ENCODE peak calls at places on chromosomes 13 and 19, in six cellular contexts. One of them, this sample, is unnamed.

GRCh38 chr13:34352958-34353357 is 535.0 kb downstream of the RFC3 start:
- DNase-seq in HepG2: no peak
- DNase-seq in GM12892: no peak
- DNase-seq in K562: no peak
- DNase-seq in GM12878: no peak
- DNase-seq in H1: no peak
- DNase-seq in this sample: no peak

GRCh38 chr13:108220042-108220441 is 1.9 kb downstream of the ABHD13 start:
- DNase-seq in HepG2: peak
- DNase-seq in GM12892: no peak
- DNase-seq in K562: peak
- DNase-seq in GM12878: no peak
- DNase-seq in H1: no peak
- DNase-seq in this sample: no peak

GRCh38 chr19:2478324-2478755 is 2.4 kb downstream of the GADD45B start:
- DNase-seq in HepG2: no peak
- DNase-seq in GM12892: no peak
- DNase-seq in K562: no peak
- DNase-seq in GM12878: no peak
- DNase-seq in H1: peak
- DNase-seq in this sample: no peak

GRCh38 chr19:52464798-52465470 is 11.6 kb downstream of the ZNF578 start:
- DNase-seq in HepG2: peak
- DNase-seq in GM12892: no peak
- DNase-seq in K562: peak
- DNase-seq in GM12878: no peak
- DNase-seq in H1: peak
- DNase-seq in this sample: no peak

GRCh38 chr19:4375164-4375619 is 25.2 kb downstream of the SH3GL1 start:
- DNase-seq in HepG2: peak
- DNase-seq in GM12892: no peak
- DNase-seq in K562: peak
- DNase-seq in GM12878: no peak
- DNase-seq in H1: peak
- DNase-seq in this sample: no peak

GRCh38 chr13:44703371-44703770 is 127.2 kb upstream of the TSC22D1 start:
- DNase-seq in HepG2: no peak
- DNase-seq in GM12892: no peak
- DNase-seq in K562: no peak
- DNase-seq in GM12878: no peak
- DNase-seq in H1: no peak
- DNase-seq in this sample: no peak

GRCh38 chr13:66508153-66508909 is 721.8 kb downstream of the PCDH9 start:
- DNase-seq in HepG2: no peak
- DNase-seq in GM12892: no peak
- DNase-seq in K562: no peak
- DNase-seq in GM12878: no peak
- DNase-seq in H1: no peak
- DNase-seq in this sample: no peak

GRCh38 chr13:45162821-45163220 is 38.0 kb downstream of the KCTD4 start:
- DNase-seq in HepG2: no peak
- DNase-seq in GM12892: no peak
- DNase-seq in K562: no peak
- DNase-seq in GM12878: no peak
- DNase-seq in H1: no peak
- DNase-seq in this sample: no peak

GRCh38 chr13:29454931-29455481 is 140.5 kb downstream of the SLC7A1 start:
- DNase-seq in HepG2: peak
- DNase-seq in GM12892: no peak
- DNase-seq in K562: peak
- DNase-seq in GM12878: no peak
- DNase-seq in H1: peak
- DNase-seq in this sample: no peak

GRCh38 chr13:40206241-40207109 is 460.0 kb downstream of the FOXO1 start:
- DNase-seq in HepG2: no peak
- DNase-seq in GM12892: peak
- DNase-seq in K562: no peak
- DNase-seq in GM12878: peak
- DNase-seq in H1: no peak
- DNase-seq in this sample: no peak

GRCh38 chr13:99057310-99057975 is 79.6 kb upstream of the DOCK9 start:
- DNase-seq in HepG2: no peak
- DNase-seq in GM12892: no peak
- DNase-seq in K562: no peak
- DNase-seq in GM12878: no peak
- DNase-seq in H1: no peak
- DNase-seq in this sample: no peak

GRCh38 chr13:46961719-46962118 is 64.9 kb upstream of the HTR2A start:
- DNase-seq in HepG2: no peak
- DNase-seq in GM12892: peak
- DNase-seq in K562: peak
- DNase-seq in GM12878: peak
- DNase-seq in H1: no peak
- DNase-seq in this sample: peak

GRCh38 chr13:21590231-21590630 is 13.7 kb downstream of the MICU2 start:
- DNase-seq in HepG2: no peak
- DNase-seq in GM12892: no peak
- DNase-seq in K562: no peak
- DNase-seq in GM12878: no peak
- DNase-seq in H1: no peak
- DNase-seq in this sample: no peak

GRCh38 chr19:56140583-56141415 is at the start of gene ZNF444:
- DNase-seq in HepG2: peak
- DNase-seq in GM12892: peak
- DNase-seq in K562: peak
- DNase-seq in GM12878: peak
- DNase-seq in H1: peak
- DNase-seq in this sample: peak

GRCh38 chr13:92387245-92387644 is 839.4 kb upstream of the GPC6 start:
- DNase-seq in HepG2: no peak
- DNase-seq in GM12892: no peak
- DNase-seq in K562: no peak
- DNase-seq in GM12878: no peak
- DNase-seq in H1: no peak
- DNase-seq in this sample: no peak

GRCh38 chr19:5679289-5680082 is 830 bp downstream of the MICOS13 start:
- DNase-seq in HepG2: no peak
- DNase-seq in GM12892: no peak
- DNase-seq in K562: no peak
- DNase-seq in GM12878: no peak
- DNase-seq in H1: peak
- DNase-seq in this sample: no peak

GRCh38 chr19:1104452-1105216 is 840 bp downstream of the GPX4 start:
- DNase-seq in HepG2: peak
- DNase-seq in GM12892: peak
- DNase-seq in K562: peak
- DNase-seq in GM12878: no peak
- DNase-seq in H1: peak
- DNase-seq in this sample: peak

GRCh38 chr13:110177790-110178189 is 129.2 kb downstream of the COL4A1 start:
- DNase-seq in HepG2: no peak
- DNase-seq in GM12892: no peak
- DNase-seq in K562: no peak
- DNase-seq in GM12878: no peak
- DNase-seq in H1: no peak
- DNase-seq in this sample: no peak

GRCh38 chr13:49791214-49791752 is 1.2 kb downstream of the KPNA3 start:
- DNase-seq in HepG2: peak
- DNase-seq in GM12892: no peak
- DNase-seq in K562: peak
- DNase-seq in GM12878: peak
- DNase-seq in H1: no peak
- DNase-seq in this sample: peak

GRCh38 chr13:49791753-49792549 is 531 bp downstream of the KPNA3 start:
- DNase-seq in HepG2: no peak
- DNase-seq in GM12892: peak
- DNase-seq in K562: peak
- DNase-seq in GM12878: no peak
- DNase-seq in H1: peak
- DNase-seq in this sample: peak

GRCh38 chr13:60260440-60260839 is 96.7 kb upstream of the DIAPH3 start:
- DNase-seq in HepG2: no peak
- DNase-seq in GM12892: no peak
- DNase-seq in K562: peak
- DNase-seq in GM12878: no peak
- DNase-seq in H1: no peak
- DNase-seq in this sample: no peak

GRCh38 chr19:4896372-4896771 is 6.3 kb downstream of the ARRDC5 start:
- DNase-seq in HepG2: no peak
- DNase-seq in GM12892: no peak
- DNase-seq in K562: no peak
- DNase-seq in GM12878: no peak
- DNase-seq in H1: no peak
- DNase-seq in this sample: no peak

GRCh38 chr13:96032717-96033116 is 20.5 kb downstream of the UGGT2 start:
- DNase-seq in HepG2: no peak
- DNase-seq in GM12892: no peak
- DNase-seq in K562: no peak
- DNase-seq in GM12878: no peak
- DNase-seq in H1: no peak
- DNase-seq in this sample: no peak

GRCh38 chr13:98565726-98566577 is 11.0 kb downstream of the STK24 start:
- DNase-seq in HepG2: no peak
- DNase-seq in GM12892: no peak
- DNase-seq in K562: no peak
- DNase-seq in GM12878: no peak
- DNase-seq in H1: no peak
- DNase-seq in this sample: no peak

GRCh38 chr13:32001392-32001768 is 30.2 kb upstream of the FRY start:
- DNase-seq in HepG2: peak
- DNase-seq in GM12892: peak
- DNase-seq in K562: peak
- DNase-seq in GM12878: no peak
- DNase-seq in H1: no peak
- DNase-seq in this sample: peak

GRCh38 chr13:40096357-40096911 is 441.0 kb downstream of the COG6 start:
- DNase-seq in HepG2: no peak
- DNase-seq in GM12892: no peak
- DNase-seq in K562: no peak
- DNase-seq in GM12878: no peak
- DNase-seq in H1: no peak
- DNase-seq in this sample: no peak

GRCh38 chr13:51000576-51001260 is 91.1 kb downstream of the RNASEH2B start:
- DNase-seq in HepG2: no peak
- DNase-seq in GM12892: no peak
- DNase-seq in K562: no peak
- DNase-seq in GM12878: no peak
- DNase-seq in H1: no peak
- DNase-seq in this sample: no peak

GRCh38 chr13:48412881-48413351 is at the start of gene LPAR6:
- DNase-seq in HepG2: peak
- DNase-seq in GM12892: no peak
- DNase-seq in K562: no peak
- DNase-seq in GM12878: no peak
- DNase-seq in H1: no peak
- DNase-seq in this sample: no peak
- TF ChIP-seq POLR2A in HepG2: peak
- TF ChIP-seq POLR2A in GM12892: no peak
- TF ChIP-seq POLR2A in K562: no peak
- TF ChIP-seq POLR2A in GM12878: no peak
- TF ChIP-seq POLR2A in H1: no peak
- TF ChIP-seq POLR2A in this sample: no peak

DNA sequence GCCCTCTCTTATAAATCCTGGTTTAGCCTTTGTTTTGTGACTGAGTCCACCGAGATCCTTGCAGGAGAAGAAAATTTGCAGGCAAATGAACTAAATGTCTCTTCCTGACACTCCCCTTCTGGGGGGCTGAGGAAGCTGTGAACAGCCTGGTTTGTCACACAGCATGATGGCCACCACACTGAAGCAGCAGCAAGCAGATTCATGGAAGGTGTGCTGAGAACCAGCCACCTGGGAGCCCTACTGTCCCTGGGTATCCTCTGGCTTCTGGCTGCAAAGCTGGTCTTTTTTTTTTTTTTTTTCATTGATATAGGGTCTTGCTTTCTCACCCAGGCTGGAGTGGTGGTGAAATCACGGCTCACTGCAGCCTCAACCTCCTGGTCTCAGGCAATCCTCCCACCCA is 11.2 kb downstream of the MRPS12 start:
- DNase-seq in HepG2: no peak
- DNase-seq in GM12892: no peak
- DNase-seq in K562: no peak
- DNase-seq in GM12878: no peak
- DNase-seq in H1: no peak
- DNase-seq in this sample: no peak
- TF ChIP-seq TAF1 in HepG2: no peak
- TF ChIP-seq TAF1 in GM12892: no peak
- TF ChIP-seq TAF1 in K562: no peak
- TF ChIP-seq TAF1 in GM12878: no peak
- TF ChIP-seq TAF1 in H1: no peak
- TF ChIP-seq TAF1 in this sample: no peak

DNA sequence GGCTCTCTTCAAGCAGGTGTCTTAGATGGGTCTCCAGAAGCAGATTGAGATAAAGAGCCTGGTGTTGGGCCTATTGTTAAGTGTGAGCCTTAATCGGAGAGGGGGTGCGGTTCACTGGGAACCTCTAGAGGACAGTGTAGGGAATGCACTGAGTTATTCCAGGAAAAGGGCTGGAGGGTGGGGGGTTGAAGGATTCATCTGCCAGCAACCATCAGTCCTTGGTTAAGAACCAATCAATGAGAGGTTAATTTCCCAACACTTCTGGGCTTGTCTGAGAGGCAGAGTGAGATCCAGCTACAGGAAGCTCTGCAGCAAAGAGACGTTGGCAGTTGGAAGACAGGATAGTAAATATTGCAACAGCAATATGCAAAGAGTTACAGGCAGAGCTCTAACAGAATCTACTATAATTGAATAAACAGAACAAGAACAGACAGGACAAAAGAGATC is 28.7 kb downstream of the CYP4F2 start:
- DNase-seq in HepG2: peak
- DNase-seq in GM12892: no peak
- DNase-seq in K562: peak
- DNase-seq in GM12878: no peak
- DNase-seq in H1: no peak
- DNase-seq in this sample: peak
- TF ChIP-seq POLR2A in HepG2: no peak
- TF ChIP-seq POLR2A in GM12892: no peak
- TF ChIP-seq POLR2A in K562: no peak
- TF ChIP-seq POLR2A in GM12878: no peak
- TF ChIP-seq POLR2A in H1: no peak
- TF ChIP-seq POLR2A in this sample: no peak

DNA sequence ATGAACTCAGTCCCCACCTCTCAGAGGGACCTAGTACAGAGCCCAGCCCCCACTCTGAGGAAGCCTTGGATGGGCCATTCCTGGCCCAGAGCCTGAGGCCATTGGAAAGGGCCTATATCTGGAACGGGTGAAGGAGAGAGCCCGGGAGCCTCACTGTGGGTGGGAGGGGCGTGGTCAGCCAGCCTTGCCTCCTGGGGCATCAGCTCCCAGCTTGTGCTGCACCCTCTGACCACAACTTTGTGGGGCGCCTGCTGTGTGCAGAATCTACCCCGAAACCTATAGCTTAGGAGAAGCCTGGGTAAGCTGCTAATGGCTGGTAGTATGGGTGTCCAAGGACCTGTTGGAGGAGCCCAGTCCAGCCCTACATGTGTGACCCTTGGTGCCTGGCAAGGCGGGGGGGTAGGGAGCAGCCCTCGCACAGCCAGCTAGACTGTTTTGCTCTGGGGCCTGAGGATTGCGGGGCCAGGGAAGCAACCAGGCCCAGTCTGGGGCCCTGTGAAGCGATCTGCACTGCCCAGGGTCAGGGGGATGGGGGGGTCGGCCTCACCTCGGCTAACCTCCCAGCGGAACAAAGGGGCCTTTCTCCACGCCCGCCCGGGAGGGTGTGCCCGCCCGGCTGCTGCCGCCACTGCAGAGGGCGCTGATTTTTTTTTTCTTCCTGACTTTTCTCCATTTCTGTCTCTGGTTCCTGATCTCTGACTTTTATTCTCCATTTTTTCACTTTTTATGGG is 42.3 kb downstream of the LYL1 start:
- DNase-seq in HepG2: peak
- DNase-seq in GM12892: no peak
- DNase-seq in K562: no peak
- DNase-seq in GM12878: no peak
- DNase-seq in H1: peak
- DNase-seq in this sample: no peak
- TF ChIP-seq TAF1 in HepG2: peak
- TF ChIP-seq TAF1 in GM12892: no peak
- TF ChIP-seq TAF1 in K562: no peak
- TF ChIP-seq TAF1 in GM12878: no peak
- TF ChIP-seq TAF1 in H1: no peak
- TF ChIP-seq TAF1 in this sample: no peak

This sample was measured in GM12891.